ENCODE peak calls at places on chromosomes 6 and 20, in nine cellular contexts. H is heart left ventricle, W is lower leg skin, O is K562, M is spleen, F is body of pancreas, C is adrenal gland, A is vagina, I is breast epithelium. D is an unnamed sample.

GRCh38 chr6:157667211-157668033 is 155.6 kb upstream of the SNX9 start:
- DNase-seq in H (peak), W (peak), O (peak), M (peak), F (peak), C (peak), A (no peak), I (peak), D (peak)

GRCh38 chr6:158660331-158660730 is 10.5 kb downstream of the SYTL3 start:
- DNase-seq in H (no peak), W (no peak), O (peak), M (peak), F (peak), C (no peak), A (no peak), I (no peak), D (no peak)

GRCh38 chr6:118565317-118565960 is 17.3 kb downstream of the PLN start:
- DNase-seq in H (no peak), W (no peak), O (peak), M (no peak), F (peak), C (no peak), A (no peak), I (no peak), D (no peak)

GRCh38 chr6:32240686-32241085 is 16.8 kb upstream of the NOTCH4 start:
- DNase-seq in H (no peak), W (no peak), O (no peak), M (no peak), F (no peak), C (no peak), A (no peak), I (no peak), D (no peak)

GRCh38 chr6:1607236-1607556 is 2.5 kb upstream of the FOXC1 start:
- DNase-seq in H (no peak), W (no peak), O (no peak), M (no peak), F (no peak), C (no peak), A (no peak), I (no peak), D (no peak)

GRCh38 chr6:138103876-138104275 is 3.3 kb downstream of the PERP start:
- DNase-seq in H (no peak), W (no peak), O (no peak), M (no peak), F (no peak), C (no peak), A (no peak), I (no peak), D (no peak)

GRCh38 chr6:91812596-91813274 is 1225.9 kb upstream of the MAP3K7 start:
- DNase-seq in H (no peak), W (no peak), O (no peak), M (no peak), F (no peak), C (no peak), A (no peak), I (no peak), D (no peak)

GRCh38 chr20:44028868-44029847 is 114.5 kb downstream of the TOX2 start:
- DNase-seq in H (no peak), W (peak), O (no peak), M (peak), F (no peak), C (peak), A (peak), I (no peak), D (no peak)

GRCh38 chr6:93165850-93166249 is 253.5 kb downstream of the EPHA7 start:
- DNase-seq in H (no peak), W (no peak), O (no peak), M (no peak), F (no peak), C (no peak), A (no peak), I (no peak), D (no peak)

GRCh38 chr6:168070804-168071203 is 8.2 kb downstream of the FRMD1 start:
- DNase-seq in H (no peak), W (no peak), O (no peak), M (no peak), F (no peak), C (no peak), A (no peak), I (no peak), D (no peak)

GRCh38 chr6:80520195-80520594 is 413.7 kb downstream of the BCKDHB start:
- DNase-seq in H (no peak), W (no peak), O (no peak), M (no peak), F (no peak), C (no peak), A (no peak), I (no peak), D (no peak)

GRCh38 chr6:136086686-136087085 is 163.4 kb downstream of the MTFR2 start:
- DNase-seq in H (no peak), W (no peak), O (no peak), M (no peak), F (no peak), C (no peak), A (no peak), I (no peak), D (no peak)

GRCh38 chr20:33940701-33941100 is 53.0 kb upstream of the RALY start:
- DNase-seq in H (no peak), W (no peak), O (no peak), M (no peak), F (no peak), C (no peak), A (no peak), I (no peak), D (no peak)

GRCh38 chr6:126913658-126914057 is 204.8 kb upstream of the RSPO3 start:
- DNase-seq in H (no peak), W (no peak), O (no peak), M (no peak), F (no peak), C (no peak), A (no peak), I (no peak), D (no peak)

GRCh38 chr20:4243071-4243470 is 227.7 kb upstream of the RNF24 start:
- DNase-seq in H (no peak), W (no peak), O (peak), M (no peak), F (no peak), C (no peak), A (no peak), I (no peak), D (no peak)

GRCh38 chr6:136990754-136991153 is 54.0 kb downstream of the IL20RA start:
- DNase-seq in H (no peak), W (no peak), O (no peak), M (no peak), F (no peak), C (no peak), A (no peak), I (no peak), D (no peak)

GRCh38 chr6:24078200-24078599 is 47.8 kb upstream of the NRSN1 start:
- DNase-seq in H (no peak), W (no peak), O (no peak), M (no peak), F (no peak), C (no peak), A (no peak), I (no peak), D (peak)

GRCh38 chr6:37480951-37481597 is 18.6 kb downstream of the CCDC167 start:
- DNase-seq in H (no peak), W (no peak), O (no peak), M (no peak), F (no peak), C (no peak), A (no peak), I (no peak), D (no peak)

GRCh38 chr20:32992015-32992641 is 12.1 kb downstream of the SUN5 start:
- DNase-seq in H (no peak), W (no peak), O (no peak), M (no peak), F (no peak), C (no peak), A (no peak), I (no peak), D (no peak)

GRCh38 chr20:1330075-1330830 is 1.3 kb upstream of the SDCBP2 start:
- DNase-seq in H (peak), W (peak), O (no peak), M (peak), F (peak), C (peak), A (peak), I (peak), D (no peak)

GRCh38 chr6:5175195-5175594 is 85.6 kb downstream of the LYRM4 start:
- DNase-seq in H (no peak), W (no peak), O (peak), M (no peak), F (no peak), C (no peak), A (no peak), I (no peak), D (no peak)

GRCh38 chr6:5174756-5175155 is 86.0 kb downstream of the LYRM4 start:
- DNase-seq in H (no peak), W (no peak), O (no peak), M (no peak), F (no peak), C (no peak), A (no peak), I (no peak), D (no peak)

GRCh38 chr6:5175635-5176034 is 85.1 kb downstream of the LYRM4 start:
- DNase-seq in H (no peak), W (no peak), O (no peak), M (no peak), F (no peak), C (no peak), A (no peak), I (no peak), D (no peak)

GRCh38 chr6:5172057-5172683 is 87.0 kb downstream of the PPP1R3G start:
- DNase-seq in H (no peak), W (no peak), O (no peak), M (no peak), F (no peak), C (no peak), A (no peak), I (no peak), D (no peak)

GRCh38 chr6:5173862-5174643 is 86.7 kb downstream of the LYRM4 start:
- DNase-seq in H (no peak), W (no peak), O (no peak), M (no peak), F (no peak), C (no peak), A (no peak), I (no peak), D (no peak)
- TF ChIP-seq POLR2A in H (no peak), W (no peak), O (no peak), M (no peak), F (no peak), C (no peak), A (no peak), I (no peak), D (no peak)

GRCh38 chr6:394641-395289 is 3.2 kb downstream of the IRF4 start:
- DNase-seq in H (no peak), W (no peak), O (no peak), M (no peak), F (no peak), C (no peak), A (peak), I (no peak), D (no peak)
- TF ChIP-seq POLR2A in H (no peak), W (no peak), O (no peak), M (no peak), F (no peak), C (no peak), A (no peak), I (no peak), D (no peak)

DNA sequence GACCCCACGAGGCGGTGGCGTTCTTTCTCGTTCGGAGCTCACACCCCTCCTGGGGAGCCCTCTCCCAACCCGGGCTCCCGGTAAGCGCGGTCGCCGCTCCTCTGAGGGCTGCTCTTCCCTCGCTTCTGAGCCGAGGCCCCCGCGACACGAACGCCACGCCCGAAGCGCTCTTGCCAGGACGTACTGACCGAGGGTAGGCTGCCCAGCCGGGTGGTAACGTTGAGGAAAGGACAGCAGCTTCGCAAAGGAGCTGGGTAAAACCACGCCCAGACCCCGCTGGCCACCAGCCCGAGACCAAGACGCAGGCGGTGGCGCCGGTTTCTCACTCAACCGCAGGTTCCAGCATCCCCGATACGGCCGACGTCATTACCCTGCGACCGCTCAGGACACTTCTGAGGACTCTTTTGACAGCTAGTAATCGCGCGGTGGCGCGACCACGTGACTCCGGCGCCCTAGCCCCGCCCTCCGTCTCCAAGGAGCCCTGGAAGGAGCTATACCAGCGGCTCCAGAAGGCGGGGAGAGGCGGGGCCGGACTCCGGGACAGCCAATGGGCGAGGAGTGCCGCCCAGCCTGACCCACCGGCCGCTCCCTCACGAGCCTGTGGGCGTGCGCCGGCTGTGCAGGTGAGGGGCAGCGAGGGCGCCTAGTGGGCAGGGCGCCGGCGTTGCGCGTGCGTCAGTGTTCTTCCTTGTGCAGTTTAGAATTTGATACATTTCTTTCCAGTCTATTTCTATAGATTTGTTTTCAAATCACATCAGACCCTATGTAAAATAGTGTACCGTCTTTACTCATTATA is 4.0 kb upstream of the GZF1 start:
- DNase-seq in H (peak), W (peak), O (peak), M (peak), F (peak), C (peak), A (peak), I (peak), D (peak)
- TF ChIP-seq POLR2A in H (peak), W (no peak), O (peak), M (no peak), F (peak), C (peak), A (peak), I (peak), D (peak)

GRCh38 chr20:62142252-62143117 is 709 bp downstream of the PSMA7 start:
- DNase-seq in H (no peak), W (no peak), O (no peak), M (peak), F (no peak), C (no peak), A (no peak), I (no peak), D (no peak)

GRCh38 chr20:62145688-62146018 is 2.1 kb downstream of the SS18L1 start:
- DNase-seq in H (no peak), W (no peak), O (no peak), M (no peak), F (no peak), C (no peak), A (no peak), I (no peak), D (no peak)

GRCh38 chr20:62143976-62144825 is 632 bp downstream of the SS18L1 start:
- DNase-seq in H (peak), W (peak), O (peak), M (peak), F (peak), C (peak), A (no peak), I (no peak), D (no peak)

GRCh38 chr20:62141397-62142251 is 1.6 kb downstream of the PSMA7 start:
- DNase-seq in H (no peak), W (no peak), O (no peak), M (no peak), F (peak), C (no peak), A (no peak), I (no peak), D (no peak)

GRCh38 chr20:62143118-62143975 is at the start of the genes PSMA7 and SS18L1:
- DNase-seq in H (peak), W (peak), O (peak), M (peak), F (peak), C (peak), A (no peak), I (peak), D (peak)
- TF ChIP-seq POLR2A in H (peak), W (no peak), O (peak), M (no peak), F (peak), C (peak), A (peak), I (peak), D (peak)

GRCh38 chr6:53359088-53359842 is 10.5 kb upstream of the ELOVL5 start:
- DNase-seq in H (peak), W (peak), O (peak), M (peak), F (peak), C (peak), A (no peak), I (peak), D (peak)
- TF ChIP-seq POLR2A in H (peak), W (no peak), O (peak), M (peak), F (peak), C (peak), A (peak), I (peak), D (peak)